ENCODE peak calls at places on chromosomes 3 and 15, in seven cellular contexts. J, L, U, E, R, O and V are unnamed samples.

GRCh38 chr3:39843440-39843839 is 34.0 kb downstream of the MYRIP start:
- DNase-seq in J (no peak), L (no peak), U (no peak), E (no peak), R (no peak), O (no peak), V (no peak)

GRCh38 chr3:143831998-143832397 is 16.3 kb downstream of the SLC9A9 start:
- DNase-seq in J (no peak), L (no peak), U (no peak), E (no peak), R (no peak), O (no peak), V (no peak)

GRCh38 chr15:38069001-38069400 is 134.6 kb downstream of the TMCO5A start:
- DNase-seq in J (no peak), L (peak), U (peak), E (no peak), R (no peak), O (no peak), V (no peak)

GRCh38 chr3:57165637-57166036 is 484 bp upstream of the IL17RD start:
- DNase-seq in J (no peak), L (no peak), U (no peak), E (no peak), R (no peak), O (no peak), V (no peak)

GRCh38 chr3:45832691-45833090 is 9.2 kb downstream of the LZTFL1 start:
- DNase-seq in J (no peak), L (peak), U (no peak), E (no peak), R (peak), O (no peak), V (no peak)

GRCh38 chr3:105365536-105366301 is 990 bp upstream of the ALCAM start:
- DNase-seq in J (no peak), L (peak), U (no peak), E (no peak), R (no peak), O (no peak), V (peak)

GRCh38 chr3:157360044-157360443 is 76.6 kb upstream of the PTX3 start:
- DNase-seq in J (no peak), L (no peak), U (no peak), E (no peak), R (peak), O (no peak), V (peak)

GRCh38 chr3:143822374-143822773 is 25.9 kb downstream of the SLC9A9 start:
- DNase-seq in J (no peak), L (no peak), U (no peak), E (no peak), R (no peak), O (no peak), V (no peak)

GRCh38 chr3:126364130-126364695 is 7.0 kb upstream of the KLF15 start:
- DNase-seq in J (no peak), L (no peak), U (no peak), E (no peak), R (no peak), O (no peak), V (no peak)

GRCh38 chr3:51968883-51969674 is 1.8 kb upstream of the PCBP4 start:
- DNase-seq in J (no peak), L (no peak), U (no peak), E (no peak), R (no peak), O (no peak), V (no peak)

GRCh38 chr15:36571301-36571700 is 8.1 kb upstream of the CDIN1 start:
- DNase-seq in J (no peak), L (no peak), U (no peak), E (no peak), R (no peak), O (no peak), V (no peak)

GRCh38 chr3:65871305-65872141 is 167.2 kb downstream of the MAGI1 start:
- DNase-seq in J (peak), L (peak), U (no peak), E (no peak), R (no peak), O (no peak), V (no peak)

GRCh38 chr3:127421943-127422662 is 134.3 kb upstream of the PRR20G start:
- DNase-seq in J (no peak), L (no peak), U (no peak), E (no peak), R (no peak), O (no peak), V (no peak)

GRCh38 chr15:91603681-91604080 is 249.8 kb upstream of the SLCO3A1 start:
- DNase-seq in J (no peak), L (no peak), U (no peak), E (no peak), R (no peak), O (no peak), V (no peak)

GRCh38 chr3:187750041-187750512 is 4.8 kb upstream of the BCL6 start:
- DNase-seq in J (peak), L (no peak), U (no peak), E (no peak), R (peak), O (no peak), V (no peak)

GRCh38 chr3:55609230-55610100 is 122.4 kb upstream of the WNT5A start:
- DNase-seq in J (no peak), L (no peak), U (no peak), E (no peak), R (no peak), O (no peak), V (no peak)

GRCh38 chr3:169822983-169823382 is 10.3 kb upstream of the LRRC34 start:
- DNase-seq in J (no peak), L (no peak), U (no peak), E (no peak), R (no peak), O (no peak), V (no peak)

DNA sequence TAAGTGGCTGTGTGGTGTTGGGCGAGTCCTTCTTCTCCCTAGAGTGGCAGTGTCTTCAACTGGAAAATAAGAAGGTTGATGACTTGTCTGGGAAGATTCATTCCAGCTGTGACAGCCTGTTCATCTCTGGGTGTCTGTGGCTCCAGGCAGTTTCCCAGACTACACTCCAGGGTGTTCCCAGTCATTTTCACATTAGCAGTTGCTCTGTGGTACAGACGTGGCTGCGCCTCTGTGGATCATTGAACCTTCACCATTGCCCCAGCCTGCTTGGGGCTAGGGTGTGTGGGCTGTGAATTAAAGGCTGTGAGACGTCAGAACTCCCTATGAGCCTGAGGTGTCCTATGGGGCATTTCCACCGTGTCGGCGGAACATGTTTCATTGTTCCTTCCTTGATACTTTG is 239.6 kb upstream of the NR2E3 start:
- DNase-seq in J (no peak), L (no peak), U (no peak), E (no peak), R (no peak), O (no peak), V (no peak)
- H3K27ac ChIP-seq in J (no peak), L (no peak), U (no peak), E (no peak), R (no peak), O (no peak), V (no peak)

GRCh38 chr3:146818866-146819265 is 213.7 kb upstream of the PLSCR5 start:
- DNase-seq in J (no peak), L (no peak), U (no peak), E (no peak), R (no peak), O (no peak), V (no peak)
- TF ChIP-seq SIN3A in J (no peak), L (no peak), U (no peak), E (no peak), R (no peak), O (no peak), V (no peak)

GRCh38 chr3:71285086-71285485 is 298.4 kb downstream of the FOXP1 start:
- DNase-seq in J (no peak), L (no peak), U (no peak), E (no peak), R (no peak), O (no peak), V (no peak)
- TF ChIP-seq CTCF in J (no peak), L (no peak), U (no peak), E (no peak), R (no peak), O (no peak), V (no peak)

GRCh38 chr3:71026634-71027578 is 556.6 kb downstream of the FOXP1 start:
- DNase-seq in J (peak), L (no peak), U (no peak), E (no peak), R (no peak), O (no peak), V (peak)
- H3K27ac ChIP-seq in J (no peak), L (no peak), U (no peak), E (no peak), R (no peak), O (no peak), V (no peak)

DNA sequence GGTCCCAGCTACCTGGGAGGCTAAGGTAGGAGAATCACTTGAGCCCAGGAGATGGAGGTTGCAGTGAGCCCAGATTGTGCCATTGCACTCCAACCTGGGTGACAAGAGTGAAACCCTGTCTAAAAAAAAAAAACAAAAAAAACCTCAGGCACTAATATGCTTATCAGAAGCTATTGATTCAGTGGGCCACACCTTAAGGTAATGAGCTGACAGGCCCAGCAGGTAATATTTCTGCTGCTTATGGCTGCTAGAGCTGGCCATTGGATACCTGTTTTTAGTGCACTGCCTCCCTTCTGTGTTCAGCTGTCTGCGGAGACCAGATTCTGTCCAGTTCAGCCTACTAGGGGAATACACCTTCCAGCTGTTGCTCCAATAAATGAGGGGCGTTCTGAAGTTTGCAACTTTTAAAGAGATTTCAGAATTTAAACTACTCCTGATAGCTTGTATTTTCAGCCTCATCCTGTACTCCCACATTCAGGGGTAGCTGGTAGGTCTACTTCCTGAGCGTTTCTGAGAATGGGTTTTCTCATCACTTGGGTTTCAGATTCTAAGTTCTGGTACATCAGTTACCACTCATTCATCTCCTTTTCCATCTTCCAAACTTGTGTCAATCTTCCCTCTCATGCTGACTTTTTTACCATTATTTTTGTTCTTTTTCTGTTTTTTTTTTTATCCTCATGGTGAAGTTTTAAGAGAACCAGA is 69.0 kb downstream of the ATP11B start:
- DNase-seq in J (no peak), L (no peak), U (no peak), E (no peak), R (no peak), O (no peak), V (no peak)
- TF ChIP-seq SIN3A in J (no peak), L (no peak), U (no peak), E (no peak), R (no peak), O (no peak), V (no peak)

DNA sequence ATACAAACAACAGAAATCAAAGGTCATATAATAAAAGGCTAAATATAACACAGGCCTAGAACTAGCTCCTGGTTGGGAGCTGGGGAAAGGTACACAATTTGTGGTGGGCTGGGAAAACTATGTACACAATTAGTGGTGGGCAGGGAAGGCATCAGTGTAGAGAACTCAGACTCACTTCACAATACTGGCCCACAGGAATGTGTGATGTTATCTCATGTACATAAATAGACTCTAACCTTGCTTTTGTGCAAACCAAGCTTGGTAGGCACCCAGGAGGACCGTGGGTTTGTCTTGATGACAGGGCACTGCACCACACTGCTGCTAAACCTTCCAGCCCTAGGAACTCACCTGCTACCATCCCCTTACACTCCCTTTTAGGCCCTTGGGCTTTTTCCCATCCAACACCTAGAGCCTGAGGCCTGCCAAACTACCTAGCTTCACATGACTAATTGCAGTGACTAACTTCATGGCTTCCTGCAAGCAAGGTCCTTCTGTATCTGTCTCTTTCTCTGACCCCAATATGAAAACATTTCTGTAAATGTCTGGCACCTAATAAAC is 873.2 kb downstream of the NSUN3 start:
- DNase-seq in J (peak), L (no peak), U (no peak), E (no peak), R (no peak), O (no peak), V (no peak)
- TF ChIP-seq CTCF in J (no peak), L (no peak), U (no peak), E (no peak), R (no peak), O (no peak), V (no peak)

GRCh38 chr15:27358751-27359434 is 387.9 kb downstream of the GABRG3 start:
- DNase-seq in J (peak), L (peak), U (no peak), E (peak), R (no peak), O (peak), V (no peak)
- H3K27ac ChIP-seq in J (no peak), L (no peak), U (no peak), E (no peak), R (no peak), O (no peak), V (no peak)

GRCh38 chr15:69303337-69304175 is 4.8 kb downstream of the PAQR5 start:
- DNase-seq in J (no peak), L (no peak), U (no peak), E (peak), R (no peak), O (no peak), V (no peak)
- TF ChIP-seq SIN3A in J (no peak), L (no peak), U (no peak), E (no peak), R (no peak), O (no peak), V (no peak)